ENCODE peak calls at places on chromosome 15, in four cellular contexts. H is HepG2, W is K562, V is GM12878. X is an unnamed sample.

GRCh38 chr15:80999623-81000036 is 1.1 kb upstream of the TLNRD1 start:
- DNase-seq in H (no peak), W (peak), V (no peak), X (no peak)

GRCh38 chr15:100350434-100351226 is 8.9 kb upstream of the ADAMTS17 start:
- DNase-seq in H (peak), W (no peak), V (no peak), X (no peak)

GRCh38 chr15:55234104-55234799 is 37.5 kb upstream of the RSL24D1 start:
- DNase-seq in H (peak), W (no peak), V (no peak), X (no peak)

GRCh38 chr15:34815836-34816235 is 20.5 kb upstream of the ACTC1 start:
- DNase-seq in H (no peak), W (no peak), V (no peak), X (no peak)

GRCh38 chr15:26890988-26891387 is 24.1 kb downstream of the GABRA5 start:
- DNase-seq in H (no peak), W (no peak), V (no peak), X (no peak)

GRCh38 chr15:94383706-94384105 is 152.3 kb downstream of the MCTP2 start:
- DNase-seq in H (no peak), W (no peak), V (no peak), X (no peak)

GRCh38 chr15:92393287-92393993 is at the start of gene ST8SIA2:
- DNase-seq in H (no peak), W (no peak), V (no peak), X (peak)

GRCh38 chr15:70250208-70251201 is 152.8 kb upstream of the TLE3 start:
- DNase-seq in H (no peak), W (no peak), V (no peak), X (no peak)

DNA sequence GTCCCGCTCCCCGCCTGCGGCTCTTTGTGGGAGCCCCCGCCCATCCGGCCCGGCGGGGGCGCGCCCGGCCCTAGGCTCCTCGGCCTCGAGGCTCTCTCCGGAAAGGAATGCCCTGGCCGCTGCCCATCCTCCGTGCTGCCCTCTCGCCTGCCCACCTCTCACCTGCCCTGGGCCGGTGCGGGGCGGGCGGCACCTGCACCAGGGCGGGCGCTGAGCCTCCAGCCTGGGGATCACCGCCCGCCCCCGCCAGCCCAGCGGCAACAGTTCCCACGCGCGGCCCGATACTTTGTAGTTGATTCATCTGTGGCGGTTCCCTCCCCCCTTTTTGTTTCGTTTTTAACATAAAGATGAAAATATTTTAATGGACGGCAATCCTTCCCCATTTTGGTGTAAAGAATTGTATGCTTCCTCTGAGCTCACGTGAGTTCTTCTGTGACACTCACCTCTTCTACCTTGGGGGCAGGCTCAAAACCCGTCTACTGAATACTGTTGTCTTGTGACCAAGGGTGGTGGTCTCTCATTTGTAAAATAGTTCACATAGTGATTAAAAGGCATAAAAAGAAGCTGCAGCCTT is 1.9 kb downstream of the KLF13 start:
- DNase-seq in H (no peak), W (no peak), V (no peak), X (peak)
- TF ChIP-seq FOXK2 in H (no peak), W (no peak), V (no peak), X (no peak)

GRCh38 chr15:39232512-39232911 is 348.4 kb upstream of the THBS1 start:
- DNase-seq in H (no peak), W (no peak), V (no peak), X (no peak)

GRCh38 chr15:39227001-39227400 is 353.9 kb upstream of the THBS1 start:
- DNase-seq in H (no peak), W (no peak), V (no peak), X (no peak)

GRCh38 chr15:39230205-39230916 is 350.5 kb upstream of the THBS1 start:
- DNase-seq in H (no peak), W (no peak), V (no peak), X (no peak)

GRCh38 chr15:39228889-39229288 is 352.0 kb upstream of the THBS1 start:
- DNase-seq in H (no peak), W (no peak), V (no peak), X (no peak)

GRCh38 chr15:39230917-39231285 is 350.0 kb upstream of the THBS1 start:
- DNase-seq in H (no peak), W (no peak), V (no peak), X (no peak)
- TF ChIP-seq FOXK2 in H (no peak), W (no peak), V (no peak), X (no peak)

GRCh38 chr15:74995779-74996765 is 709 bp downstream of the SCAMP5 start:
- DNase-seq in H (peak), W (no peak), V (no peak), X (no peak)
- TF ChIP-seq FOXK2 in H (no peak), W (no peak), V (no peak), X (no peak)

DNA sequence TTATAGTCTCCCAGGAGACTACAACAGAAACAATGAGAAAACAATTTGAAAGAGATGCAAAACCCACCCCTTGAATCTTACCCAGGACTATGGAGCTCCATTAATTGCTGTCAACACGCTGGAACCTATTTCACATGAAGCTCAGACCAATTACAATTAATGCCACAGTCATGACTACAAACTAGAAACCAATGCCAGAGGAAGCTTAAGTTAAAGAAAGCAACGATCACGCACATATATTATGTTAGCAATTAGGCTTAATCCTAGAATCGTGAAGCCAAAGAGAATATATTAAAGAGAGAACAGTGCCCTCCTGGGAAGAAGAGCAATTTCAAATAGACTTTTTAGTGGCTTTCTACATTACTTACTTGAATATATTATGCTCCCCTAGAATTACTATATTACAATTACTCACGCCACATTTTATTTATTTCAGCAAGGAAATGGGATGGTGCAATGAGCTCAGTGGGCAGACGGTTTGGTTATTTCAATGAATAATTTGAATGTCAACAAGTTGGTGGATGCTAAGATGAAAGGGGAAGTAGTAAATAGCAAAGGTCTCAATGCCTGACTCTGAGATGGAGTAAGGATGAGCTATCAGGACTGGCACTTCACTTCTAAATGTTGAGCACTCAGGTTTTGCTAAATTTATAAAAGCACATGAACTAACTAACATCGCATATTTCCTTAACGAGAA is 125.6 kb downstream of the GREM1 start:
- DNase-seq in H (no peak), W (no peak), V (no peak), X (no peak)
- TF ChIP-seq FOXK2 in H (no peak), W (no peak), V (no peak), X (no peak)

GRCh38 chr15:49062900-49063299 is 16.7 kb upstream of the SECISBP2L start:
- DNase-seq in H (no peak), W (no peak), V (no peak), X (no peak)
- TF ChIP-seq FOXK2 in H (no peak), W (no peak), V (no peak), X (no peak)

DNA sequence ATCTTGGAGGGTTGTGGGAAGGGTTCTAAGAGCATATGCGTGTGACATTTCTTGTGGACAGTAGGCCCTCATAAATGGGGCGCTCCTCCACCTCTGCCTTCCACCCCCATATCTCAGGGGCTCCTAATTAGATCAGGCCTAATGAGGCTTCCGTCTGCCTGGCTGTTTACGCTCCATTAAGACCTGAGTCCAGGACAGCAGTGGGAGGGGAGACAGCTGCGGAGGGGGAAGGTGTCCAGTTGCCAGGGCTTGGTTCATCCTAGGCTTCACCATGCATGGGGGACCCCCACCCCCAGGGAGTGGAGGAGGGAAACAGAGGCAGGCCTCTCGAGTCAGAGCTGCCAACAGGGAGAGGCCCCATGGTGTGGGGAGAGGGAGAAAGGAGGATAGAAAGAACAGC is 9.3 kb upstream of the LINGO1 start:
- DNase-seq in H (no peak), W (no peak), V (no peak), X (no peak)
- TF ChIP-seq FOXK2 in H (no peak), W (no peak), V (no peak), X (no peak)

DNA sequence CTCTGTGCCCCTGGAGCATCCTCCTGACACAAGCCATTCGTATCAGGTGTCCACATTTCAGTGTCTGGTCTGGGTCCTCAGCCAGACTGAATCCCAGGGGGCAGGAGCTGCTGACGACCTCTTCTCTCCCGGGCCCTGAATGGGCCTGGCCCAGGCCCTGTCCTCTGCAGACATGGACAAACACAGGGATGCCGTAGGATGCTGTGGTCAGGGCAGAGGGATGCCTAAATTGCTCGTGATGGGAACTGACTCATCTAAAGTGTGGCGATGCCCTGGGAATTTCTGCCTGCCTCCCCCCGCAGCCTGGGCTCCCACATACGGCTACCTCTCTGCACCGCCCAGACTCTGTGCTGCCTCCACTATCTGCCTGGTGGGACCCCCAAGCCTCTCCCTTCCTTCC is 58.5 kb upstream of the CTSH start:
- DNase-seq in H (no peak), W (no peak), V (no peak), X (no peak)
- TF ChIP-seq FOXK2 in H (no peak), W (no peak), V (no peak), X (no peak)

X was measured in HEK293T.